ENCODE peak calls at places on chromosomes 2 and 18, in eight cellular contexts. H is A549; U is gastrocnemius medialis; I is CD8-positive, alpha-beta T cell; T is coronary artery; K is GM13977; Y is colonic mucosa; M is tibial nerve. W is an unnamed sample.

GRCh38 chr2:215692387-215693079 is 256.7 kb upstream of the FN1 start:
- DNase-seq in K (no peak), U (no peak), H (no peak), T (no peak), I (no peak), Y (no peak), M (no peak), W (no peak)

GRCh38 chr2:212027681-212028628 is 510.6 kb downstream of the ERBB4 start:
- DNase-seq in T (no peak), K (no peak), Y (no peak), I (no peak), H (no peak), U (no peak), M (no peak), W (no peak)

GRCh38 chr2:188265315-188265714 is 26.4 kb upstream of the GULP1 start:
- DNase-seq in M (no peak), K (no peak), U (no peak), Y (no peak), T (no peak), I (no peak), H (no peak), W (no peak)

GRCh38 chr2:236653863-236654262 is 84.2 kb downstream of the ACKR3 start:
- DNase-seq in I (no peak), T (no peak), U (no peak), H (no peak), Y (no peak), M (no peak), K (no peak), W (no peak)

GRCh38 chr2:30225131-30225762 is 6.1 kb upstream of the LBH start:
- DNase-seq in H (no peak), K (peak), Y (no peak), T (peak), U (peak), I (peak), M (peak), W (peak)

GRCh38 chr2:85806358-85807118 is 52.7 kb downstream of the ATOH8 start:
- DNase-seq in T (peak), H (peak), M (no peak), I (no peak), U (no peak), Y (no peak), K (no peak), W (no peak)

GRCh38 chr2:220469201-220469600 is 841.8 kb downstream of the SLC4A3 start:
- DNase-seq in K (no peak), Y (no peak), I (no peak), H (peak), U (no peak), T (no peak), M (no peak), W (no peak)

GRCh38 chr18:70490008-70490933 is 201.4 kb downstream of the SOCS6 start:
- DNase-seq in Y (peak), K (peak), I (peak), T (no peak), H (peak), M (peak), U (no peak), W (peak)

GRCh38 chr18:45923138-45923537 is 44.0 kb downstream of the EPG5 start:
- DNase-seq in H (no peak), M (no peak), I (no peak), T (no peak), Y (no peak), K (no peak), U (no peak), W (no peak)
- TF ChIP-seq CTCF in H (no peak), M (no peak), I (no peak), T (no peak), Y (no peak), K (no peak), U (no peak), W (no peak)

GRCh38 chr18:79199691-79200374 is 130.6 kb downstream of the ATP9B start:
- DNase-seq in U (no peak), H (no peak), T (no peak), I (no peak), M (no peak), K (no peak), Y (no peak), W (no peak)
- TF ChIP-seq CTCF in U (no peak), H (no peak), T (no peak), I (no peak), M (no peak), K (no peak), Y (no peak), W (no peak)

GRCh38 chr2:127196998-127197397 is 23.1 kb downstream of the CYP27C1 start:
- DNase-seq in U (no peak), M (no peak), K (no peak), I (no peak), H (peak), Y (no peak), T (no peak), W (no peak)
- TF ChIP-seq CTCF in U (no peak), M (no peak), K (peak), I (peak), H (no peak), Y (peak), T (no peak), W (peak)

DNA sequence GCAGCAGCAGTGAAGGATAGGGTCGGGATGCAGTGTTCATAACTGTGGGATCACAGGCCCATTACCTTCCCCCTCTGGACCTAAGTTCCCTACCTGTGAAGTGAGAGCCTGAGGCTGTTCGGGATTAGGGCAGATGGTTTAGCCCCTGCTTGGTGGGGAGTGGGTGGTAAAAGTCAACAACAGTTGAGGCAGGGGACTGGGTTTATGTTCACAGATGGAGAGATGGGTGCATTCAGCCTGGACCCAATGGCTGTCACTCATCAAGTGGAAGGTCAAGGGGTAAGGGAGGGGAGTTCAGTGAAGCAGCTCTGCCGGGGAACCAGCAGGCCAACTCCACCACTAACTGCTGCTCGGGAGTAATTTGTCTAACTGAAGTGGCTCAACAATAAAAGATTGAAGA is 180.4 kb downstream of the FAM210A start:
- DNase-seq in M (no peak), I (no peak), U (no peak), K (no peak), H (no peak), T (peak), Y (no peak), W (no peak)
- TF ChIP-seq CTCF in M (no peak), I (no peak), U (no peak), K (no peak), H (no peak), T (no peak), Y (no peak), W (no peak)